ENCODE peak calls at places on chromosomes 1 and 21, in six cellular contexts. A is IMR-90, E is HCT116, Q is GM12878, U is esophagus squamous epithelium, Y is ovary. Z is an unnamed sample.
A peak's percentile ranks its signal among the peaks of the same experiment; 100 is the strongest.

GRCh38 chr1:211261229-211261628 is 2.1 kb downstream of the RCOR3 start:
- DNase-seq in U (no peak), Y (no peak), E (no peak), Q (no peak), A (no peak), Z (no peak)

GRCh38 chr21:38343691-38344090 is 86.9 kb downstream of the KCNJ15 start:
- DNase-seq in A (peak; percentile 49), E (no peak), U (no peak), Y (no peak), Q (no peak), Z (no peak)

GRCh38 chr1:145891143-145891542 is 5.5 kb upstream of the ANKRD35 start:
- DNase-seq in A (peak; percentile 17), E (no peak), Y (no peak), U (no peak), Q (no peak), Z (no peak)

GRCh38 chr1:8902765-8903164 is 24.3 kb upstream of the ENO1 start:
- DNase-seq in Q (no peak), Y (no peak), E (no peak), A (peak; percentile 34), U (no peak), Z (no peak)

GRCh38 chr1:156664949-156665411 is 12.2 kb downstream of the NES start:
- DNase-seq in E (no peak), Q (no peak), Y (no peak), U (no peak), A (no peak), Z (no peak)

GRCh38 chr1:2927995-2928732 is 93.1 kb upstream of the ACTRT2 start:
- DNase-seq in Y (no peak), E (no peak), Q (no peak), U (no peak), A (no peak), Z (no peak)

GRCh38 chr1:38852780-38853179 is 6.8 kb downstream of the RRAGC start:
- DNase-seq in A (no peak), Y (no peak), U (no peak), E (no peak), Q (peak; percentile 50), Z (no peak)

GRCh38 chr21:44548922-44549321 is 2.4 kb downstream of the KRTAP10-2 start:
- DNase-seq in A (no peak), Q (no peak), U (no peak), Y (no peak), E (no peak), Z (no peak)

GRCh38 chr1:979744-980072 is 2.2 kb downstream of the PERM1 start:
- DNase-seq in U (no peak), Q (no peak), Y (no peak), A (no peak), E (no peak), Z (no peak)

GRCh38 chr1:113488576-113489177 is 98.4 kb downstream of the MAGI3 start:
- DNase-seq in A (no peak), Y (peak; percentile 13), E (no peak), U (no peak), Q (no peak), Z (no peak)

GRCh38 chr1:246404078-246404477 is 103.0 kb downstream of the SMYD3 start:
- DNase-seq in A (no peak), Y (no peak), E (no peak), U (no peak), Q (no peak), Z (no peak)

GRCh38 chr1:34681481-34682451 is 73.1 kb upstream of the GJB5 start:
- DNase-seq in Y (no peak), E (peak; percentile 52), A (peak; percentile 28), Q (peak; percentile 16), U (no peak), Z (no peak)

GRCh38 chr1:225651376-225651871 is 1.5 kb downstream of the ENAH start:
- DNase-seq in Y (no peak), Q (no peak), A (peak; percentile 51), E (no peak), U (no peak), Z (no peak)

GRCh38 chr1:203188686-203189232 is 2.3 kb upstream of the CHI3L1 start:
- DNase-seq in Y (no peak), A (no peak), Q (no peak), U (no peak), E (no peak), Z (no peak)

GRCh38 chr1:207463021-207463420 is 8.9 kb downstream of the CR2 start:
- DNase-seq in E (no peak), A (no peak), U (no peak), Y (no peak), Q (no peak), Z (no peak)

GRCh38 chr1:56484695-56485094 is 94.7 kb downstream of the PLPP3 start:
- DNase-seq in U (no peak), E (no peak), A (no peak), Y (no peak), Q (no peak), Z (no peak)

GRCh38 chr1:181128592-181129497 is 40.3 kb downstream of the IER5 start:
- DNase-seq in Q (no peak), A (no peak), U (no peak), Y (no peak), E (no peak), Z (peak; percentile 90)

GRCh38 chr1:223019236-223019635 is 123.8 kb downstream of the TLR5 start:
- DNase-seq in U (no peak), Y (no peak), E (no peak), A (no peak), Q (no peak), Z (no peak)

GRCh38 chr1:223018534-223018933 is 124.5 kb downstream of the TLR5 start:
- DNase-seq in Y (no peak), E (no peak), U (no peak), A (no peak), Q (no peak), Z (peak; percentile 45)

GRCh38 chr1:223023863-223024262 is 119.2 kb downstream of the TLR5 start:
- DNase-seq in Q (no peak), Y (no peak), A (no peak), U (no peak), E (no peak), Z (no peak)

GRCh38 chr1:223022641-223023473 is 120.2 kb downstream of the TLR5 start:
- DNase-seq in E (no peak), A (no peak), Y (no peak), Q (no peak), U (no peak), Z (no peak)

GRCh38 chr1:223020770-223021169 is 122.3 kb downstream of the TLR5 start:
- DNase-seq in Q (no peak), A (no peak), U (no peak), Y (no peak), E (no peak), Z (peak; percentile 47)
- H3K27ac ChIP-seq in Q (no peak overlapping the region), A (no peak overlapping the region), U (no peak overlapping the region), Y (no peak overlapping the region), E (no peak overlapping the region), Z (no peak overlapping the region)

GRCh38 chr1:212558665-212559480 is 49.7 kb upstream of the ATF3 start:
- DNase-seq in Y (peak; percentile 95), E (peak; percentile 79), U (peak; percentile 59), Q (peak; percentile 70), A (peak; percentile 93), Z (peak; percentile 97)
- TF ChIP-seq POLR2A in Y (peak; percentile 59), E (no peak), U (no peak), Q (peak; percentile 71), A (peak; percentile 63), Z (no peak)

GRCh38 chr1:51509773-51510172 is 9.3 kb downstream of the EPS15 start:
- DNase-seq in E (no peak), U (no peak), Y (no peak), A (no peak), Q (no peak), Z (no peak)

GRCh38 chr1:51512611-51513010 is 6.5 kb downstream of the EPS15 start:
- DNase-seq in Q (no peak), A (no peak), Y (no peak), E (no peak), U (no peak), Z (no peak)

GRCh38 chr1:51514733-51515132 is 4.3 kb downstream of the EPS15 start:
- DNase-seq in E (no peak), A (no peak), U (no peak), Q (no peak), Y (no peak), Z (no peak)

GRCh38 chr1:51515312-51515960 is 3.6 kb downstream of the EPS15 start:
- DNase-seq in U (no peak), Y (no peak), A (no peak), Q (no peak), E (no peak), Z (no peak)

GRCh38 chr1:51512120-51512519 is 6.9 kb downstream of the EPS15 start:
- DNase-seq in E (no peak), U (no peak), Q (no peak), Y (no peak), A (no peak), Z (no peak)
- H3K4me1 ChIP-seq in E (peaks cover 8% of the 10 kb centered on the region), U (peaks cover 89% of the 10 kb centered on the region), Q (peaks cover 28% of the 10 kb centered on the region), Y (peaks cover 10% of the 10 kb centered on the region), A (peaks cover 3% of the 10 kb centered on the region), Z (peaks cover 84% of the 10 kb centered on the region)

DNA sequence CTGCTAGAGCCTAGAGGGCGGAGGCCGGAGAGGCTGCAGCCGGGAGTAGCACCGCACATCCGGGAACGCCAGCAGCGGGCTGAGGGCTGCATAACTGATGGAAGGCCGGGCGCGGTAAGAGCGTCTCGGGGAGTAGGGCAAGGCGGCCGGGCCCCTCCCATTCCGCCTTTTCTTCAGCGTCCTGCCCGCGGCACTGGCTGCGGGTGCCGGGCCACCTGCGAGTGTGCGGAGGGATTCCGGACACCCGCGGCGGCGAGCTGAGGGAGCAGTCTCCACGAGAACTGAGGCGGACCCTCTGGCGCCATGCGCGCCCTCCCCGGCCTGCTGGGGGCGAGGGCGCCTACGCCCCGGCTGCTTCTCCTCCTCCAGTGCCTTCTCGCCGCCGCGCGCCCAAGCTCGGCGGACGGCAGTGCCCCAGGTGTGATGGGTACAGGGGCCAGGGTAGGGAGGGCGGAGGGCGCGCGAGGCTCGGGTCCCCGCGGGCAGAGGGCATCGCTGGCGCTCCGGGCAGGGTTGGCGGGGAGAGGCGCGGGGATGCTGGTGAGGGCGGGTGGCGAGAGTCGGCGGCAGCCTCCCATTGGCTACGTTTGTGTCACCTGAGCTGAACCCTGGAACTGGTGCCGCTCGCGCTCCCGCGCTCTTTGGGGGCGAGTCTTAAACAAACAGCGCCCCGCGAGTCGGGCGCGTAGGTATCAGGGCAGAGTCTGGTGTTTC is 334.4 kb downstream of the SRGAP2C start:
- DNase-seq in Y (no peak), Q (no peak), E (peak; percentile 26), A (no peak), U (no peak), Z (peak; percentile 96)
- H3K27ac ChIP-seq in Y (no peak overlapping the region), Q (no peak overlapping the region), E (peak overlapping the region; percentile 55), A (no peak overlapping the region), U (no peak overlapping the region), Z (peak overlapping the region; percentile 88)

DNA sequence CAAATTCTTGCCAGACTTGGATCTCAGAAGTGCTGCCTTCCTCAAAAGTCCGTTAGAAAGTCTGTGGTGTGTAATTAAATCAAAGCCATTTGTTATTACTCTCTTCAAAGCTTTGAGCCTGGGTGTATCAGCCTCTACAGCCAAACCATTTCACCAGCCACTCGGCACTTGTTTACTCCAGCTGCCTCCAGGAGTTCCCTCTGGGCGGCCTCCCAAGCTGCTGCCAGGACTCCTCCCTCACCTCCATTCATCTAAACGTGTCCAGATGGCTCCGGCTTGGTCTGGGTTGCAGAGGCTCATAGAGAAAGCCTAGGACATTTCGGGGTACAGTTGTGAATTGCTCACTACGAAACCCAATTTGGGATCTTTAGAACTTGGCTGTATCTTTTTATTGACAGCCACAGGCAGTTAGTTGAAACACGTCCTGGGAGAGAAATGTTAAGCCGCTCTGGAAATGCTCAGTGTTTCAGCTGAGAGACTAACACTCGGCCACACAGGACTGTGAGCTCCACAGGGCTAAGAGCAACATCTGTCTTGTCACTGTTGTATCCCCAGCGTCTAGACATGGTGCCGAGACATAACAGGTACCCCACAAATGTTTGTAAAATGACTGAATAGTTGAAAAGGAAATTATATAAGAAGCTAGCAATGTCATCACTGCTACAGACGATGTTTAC is 116.9 kb upstream of the NGF start:
- DNase-seq in Y (peak; percentile 72), U (no peak), E (no peak), Q (no peak), A (peak; percentile 81), Z (no peak)
- TF ChIP-seq POLR2A in Y (no peak), U (no peak), E (no peak), Q (no peak), A (no peak), Z (no peak)